ENCODE peak calls at places on chromosomes 1 and 21, in five cellular contexts. B, W, V, C and I are unnamed samples.

GRCh38 chr1:206933333-206933945 is 11.7 kb upstream of the FCMR start:
- DNase-seq in B (no peak), C (peak; percentile 78), V (peak; percentile 24), W (peak; percentile 71), I (no peak)

GRCh38 chr1:222754386-222755139 is 17.6 kb downstream of the FAM177B start:
- DNase-seq in B (no peak), W (no peak), C (no peak), V (no peak), I (no peak)

GRCh38 chr21:45536301-45537081 is 5.7 kb downstream of the SLC19A1 start:
- DNase-seq in C (no peak), V (no peak), W (no peak), B (no peak), I (no peak)

GRCh38 chr1:208184993-208185703 is 59.0 kb downstream of the PLXNA2 start:
- DNase-seq in C (no peak), W (no peak), B (no peak), V (no peak), I (no peak)

GRCh38 chr21:17585875-17586450 is 26.7 kb downstream of the BTG3 start:
- DNase-seq in V (peak; percentile 35), W (no peak), B (no peak), C (peak; percentile 26), I (peak; percentile 47)

GRCh38 chr1:173050865-173051264 is at the start of gene TNFSF18:
- DNase-seq in C (no peak), V (peak; percentile 55), B (no peak), W (no peak), I (no peak)

GRCh38 chr1:241356519-241357365 is at the start of gene RGS7:
- DNase-seq in V (peak; percentile 39), B (peak; percentile 57), C (peak; percentile 85), W (no peak), I (no peak)

GRCh38 chr1:170126691-170127090 is 19.1 kb upstream of the NTMT2 start:
- DNase-seq in C (no peak), W (no peak), B (no peak), V (no peak), I (no peak)

GRCh38 chr1:214634267-214634666 is 31.3 kb downstream of the CENPF start:
- DNase-seq in B (no peak), V (no peak), W (no peak), C (no peak), I (no peak)

GRCh38 chr1:28507646-28508434 is 2.0 kb downstream of the RCC1 start:
- DNase-seq in V (no peak), B (no peak), C (no peak), W (no peak), I (no peak)